ENCODE peak calls at places on chromosomes 5 and 9, in ten cellular contexts. One of them, this sample, is unnamed.

GRCh38 chr5:155307219-155307618 is 293.7 kb downstream of the KIF4B start:
- DNase-seq in esophagus muscularis mucosa: no peak
- DNase-seq in GM12878: no peak
- DNase-seq in H1: no peak
- DNase-seq in prostate gland: no peak
- DNase-seq in breast epithelium: no peak
- DNase-seq in endothelial cell of umbilical vein: no peak
- DNase-seq in GM23338: no peak
- DNase-seq in suprapubic skin: no peak
- DNase-seq in transverse colon: no peak
- DNase-seq in this sample: no peak

GRCh38 chr5:146126068-146126467 is 20.7 kb upstream of the PLAC8L1 start:
- DNase-seq in GM12878: no peak
- DNase-seq in breast epithelium: no peak
- DNase-seq in prostate gland: no peak
- DNase-seq in suprapubic skin: no peak
- DNase-seq in esophagus muscularis mucosa: no peak
- DNase-seq in GM23338: no peak
- DNase-seq in H1: no peak
- DNase-seq in endothelial cell of umbilical vein: no peak
- DNase-seq in transverse colon: no peak
- DNase-seq in this sample: no peak

GRCh38 chr9:116633444-116633843 is 53.7 kb upstream of the TRIM32 start:
- DNase-seq in breast epithelium: no peak
- DNase-seq in GM12878: no peak
- DNase-seq in GM23338: no peak
- DNase-seq in esophagus muscularis mucosa: no peak
- DNase-seq in suprapubic skin: no peak
- DNase-seq in endothelial cell of umbilical vein: no peak
- DNase-seq in H1: no peak
- DNase-seq in prostate gland: no peak
- DNase-seq in transverse colon: no peak
- DNase-seq in this sample: no peak

GRCh38 chr5:33457124-33457523 is 16.4 kb downstream of the TARS1 start:
- DNase-seq in H1: no peak
- DNase-seq in GM12878: no peak
- DNase-seq in suprapubic skin: no peak
- DNase-seq in prostate gland: no peak
- DNase-seq in transverse colon: no peak
- DNase-seq in endothelial cell of umbilical vein: no peak
- DNase-seq in esophagus muscularis mucosa: no peak
- DNase-seq in breast epithelium: no peak
- DNase-seq in GM23338: no peak
- DNase-seq in this sample: no peak

GRCh38 chr9:29212590-29213373 is 1639.5 kb upstream of the C9orf72 start:
- DNase-seq in suprapubic skin: no peak
- DNase-seq in esophagus muscularis mucosa: no peak
- DNase-seq in H1: no peak
- DNase-seq in GM12878: no peak
- DNase-seq in GM23338: peak; percentile 65
- DNase-seq in prostate gland: no peak
- DNase-seq in endothelial cell of umbilical vein: no peak
- DNase-seq in breast epithelium: no peak
- DNase-seq in transverse colon: no peak
- DNase-seq in this sample: no peak

GRCh38 chr5:140341591-140341990 is 4.8 kb downstream of the HBEGF start:
- DNase-seq in esophagus muscularis mucosa: no peak
- DNase-seq in suprapubic skin: no peak
- DNase-seq in breast epithelium: no peak
- DNase-seq in prostate gland: no peak
- DNase-seq in GM12878: no peak
- DNase-seq in transverse colon: no peak
- DNase-seq in H1: no peak
- DNase-seq in endothelial cell of umbilical vein: no peak
- DNase-seq in GM23338: no peak
- DNase-seq in this sample: peak; percentile 84

GRCh38 chr5:32076699-32077695 is 97.1 kb downstream of the GOLPH3 start:
- DNase-seq in GM23338: peak; percentile 75
- DNase-seq in H1: no peak
- DNase-seq in suprapubic skin: no peak
- DNase-seq in GM12878: peak; percentile 15
- DNase-seq in esophagus muscularis mucosa: no peak
- DNase-seq in breast epithelium: no peak
- DNase-seq in prostate gland: peak; percentile 44
- DNase-seq in transverse colon: peak; percentile 27
- DNase-seq in endothelial cell of umbilical vein: peak; percentile 74
- DNase-seq in this sample: no peak

GRCh38 chr9:19174127-19174921 is 47.0 kb upstream of the PLIN2 start:
- DNase-seq in prostate gland: peak; percentile 7
- DNase-seq in breast epithelium: no peak
- DNase-seq in suprapubic skin: peak; percentile 88
- DNase-seq in transverse colon: peak; percentile 56
- DNase-seq in GM12878: peak; percentile 64
- DNase-seq in esophagus muscularis mucosa: no peak
- DNase-seq in H1: no peak
- DNase-seq in GM23338: peak; percentile 84
- DNase-seq in endothelial cell of umbilical vein: peak; percentile 68
- DNase-seq in this sample: peak; percentile 89

GRCh38 chr9:111868475-111868874 is 28.1 kb upstream of the UGCG start:
- DNase-seq in suprapubic skin: no peak
- DNase-seq in prostate gland: no peak
- DNase-seq in endothelial cell of umbilical vein: no peak
- DNase-seq in GM12878: no peak
- DNase-seq in GM23338: peak; percentile 87
- DNase-seq in esophagus muscularis mucosa: no peak
- DNase-seq in H1: no peak
- DNase-seq in transverse colon: no peak
- DNase-seq in breast epithelium: no peak
- DNase-seq in this sample: no peak

GRCh38 chr9:86700601-86701000 is 246.7 kb downstream of the GAS1 start:
- DNase-seq in GM23338: no peak
- DNase-seq in breast epithelium: peak; percentile 56
- DNase-seq in prostate gland: peak; percentile 12
- DNase-seq in suprapubic skin: peak; percentile 70
- DNase-seq in GM12878: no peak
- DNase-seq in H1: no peak
- DNase-seq in transverse colon: peak; percentile 12
- DNase-seq in endothelial cell of umbilical vein: no peak
- DNase-seq in esophagus muscularis mucosa: no peak
- DNase-seq in this sample: no peak

GRCh38 chr5:138725153-138725884 is 27.9 kb upstream of the CTNNA1 start:
- DNase-seq in transverse colon: peak; percentile 14
- DNase-seq in breast epithelium: peak; percentile 88
- DNase-seq in GM12878: no peak
- DNase-seq in endothelial cell of umbilical vein: peak; percentile 42
- DNase-seq in esophagus muscularis mucosa: no peak
- DNase-seq in H1: peak; percentile 73
- DNase-seq in suprapubic skin: peak; percentile 76
- DNase-seq in GM23338: peak; percentile 93
- DNase-seq in prostate gland: peak; percentile 93
- DNase-seq in this sample: peak; percentile 89

GRCh38 chr5:89005990-89006389 is 123.0 kb upstream of the MEF2C start:
- DNase-seq in H1: no peak
- DNase-seq in suprapubic skin: no peak
- DNase-seq in prostate gland: no peak
- DNase-seq in endothelial cell of umbilical vein: no peak
- DNase-seq in transverse colon: no peak
- DNase-seq in breast epithelium: no peak
- DNase-seq in esophagus muscularis mucosa: no peak
- DNase-seq in GM12878: no peak
- DNase-seq in GM23338: no peak
- DNase-seq in this sample: no peak

GRCh38 chr5:63923914-63924313 is 38.3 kb downstream of the HTR1A start:
- DNase-seq in GM12878: no peak
- DNase-seq in suprapubic skin: no peak
- DNase-seq in breast epithelium: no peak
- DNase-seq in prostate gland: peak; percentile 69
- DNase-seq in transverse colon: peak; percentile 80
- DNase-seq in GM23338: no peak
- DNase-seq in endothelial cell of umbilical vein: no peak
- DNase-seq in esophagus muscularis mucosa: no peak
- DNase-seq in H1: no peak
- DNase-seq in this sample: no peak

GRCh38 chr5:82046268-82046621 is 74.4 kb downstream of the ATG10 start:
- DNase-seq in endothelial cell of umbilical vein: no peak
- DNase-seq in breast epithelium: no peak
- DNase-seq in suprapubic skin: no peak
- DNase-seq in prostate gland: no peak
- DNase-seq in H1: no peak
- DNase-seq in transverse colon: no peak
- DNase-seq in GM23338: no peak
- DNase-seq in GM12878: no peak
- DNase-seq in esophagus muscularis mucosa: no peak
- DNase-seq in this sample: no peak

GRCh38 chr5:18744990-18745590 is 1110.8 kb downstream of the TAF11L14 start:
- DNase-seq in H1: no peak
- DNase-seq in transverse colon: peak; percentile 42
- DNase-seq in endothelial cell of umbilical vein: no peak
- DNase-seq in GM23338: no peak
- DNase-seq in esophagus muscularis mucosa: peak; percentile 55
- DNase-seq in prostate gland: no peak
- DNase-seq in suprapubic skin: no peak
- DNase-seq in breast epithelium: no peak
- DNase-seq in GM12878: no peak
- DNase-seq in this sample: no peak

GRCh38 chr5:65925094-65925600 is 1.2 kb upstream of the ERBIN start:
- DNase-seq in endothelial cell of umbilical vein: peak; percentile 84
- DNase-seq in esophagus muscularis mucosa: peak; percentile 93
- DNase-seq in breast epithelium: peak; percentile 62
- DNase-seq in prostate gland: peak; percentile 58
- DNase-seq in GM12878: peak; percentile 56
- DNase-seq in suprapubic skin: peak; percentile 85
- DNase-seq in H1: no peak
- DNase-seq in transverse colon: peak; percentile 82
- DNase-seq in GM23338: peak; percentile 68
- DNase-seq in this sample: peak; percentile 87

GRCh38 chr5:168531987-168532386 is 2.9 kb downstream of the FBLL1 start:
- DNase-seq in H1: no peak
- DNase-seq in GM23338: no peak
- DNase-seq in GM12878: no peak
- DNase-seq in endothelial cell of umbilical vein: no peak
- DNase-seq in breast epithelium: no peak
- DNase-seq in esophagus muscularis mucosa: no peak
- DNase-seq in suprapubic skin: no peak
- DNase-seq in prostate gland: no peak
- DNase-seq in transverse colon: no peak
- DNase-seq in this sample: no peak
- H3K27me3 ChIP-seq in H1: peaks cover 12% of the 10 kb centered on the region
- H3K27me3 ChIP-seq in GM23338: peaks cover 26% of the 10 kb centered on the region
- H3K27me3 ChIP-seq in GM12878: no peaks in the 10 kb centered on the region
- H3K27me3 ChIP-seq in endothelial cell of umbilical vein: peaks cover 33% of the 10 kb centered on the region
- H3K27me3 ChIP-seq in breast epithelium: no peaks in the 10 kb centered on the region
- H3K27me3 ChIP-seq in esophagus muscularis mucosa: peaks cover 26% of the 10 kb centered on the region
- H3K27me3 ChIP-seq in suprapubic skin: peaks cover 32% of the 10 kb centered on the region
- H3K27me3 ChIP-seq in prostate gland: no peaks in the 10 kb centered on the region
- H3K27me3 ChIP-seq in transverse colon: peaks cover 55% of the 10 kb centered on the region
- H3K27me3 ChIP-seq in this sample: peaks cover 18% of the 10 kb centered on the region

GRCh38 chr5:61097465-61097864 is 64.8 kb downstream of the SMIM15 start:
- DNase-seq in GM12878: no peak
- DNase-seq in endothelial cell of umbilical vein: no peak
- DNase-seq in H1: no peak
- DNase-seq in esophagus muscularis mucosa: no peak
- DNase-seq in suprapubic skin: no peak
- DNase-seq in transverse colon: no peak
- DNase-seq in GM23338: no peak
- DNase-seq in breast epithelium: no peak
- DNase-seq in prostate gland: no peak
- DNase-seq in this sample: no peak
- H3K27ac ChIP-seq in GM12878: no peak overlapping the region
- H3K27ac ChIP-seq in endothelial cell of umbilical vein: no peak overlapping the region
- H3K27ac ChIP-seq in H1: no peak overlapping the region
- H3K27ac ChIP-seq in esophagus muscularis mucosa: no peak overlapping the region
- H3K27ac ChIP-seq in suprapubic skin: no peak overlapping the region
- H3K27ac ChIP-seq in transverse colon: no peak overlapping the region
- H3K27ac ChIP-seq in GM23338: no peak overlapping the region
- H3K27ac ChIP-seq in breast epithelium: no peak overlapping the region
- H3K27ac ChIP-seq in prostate gland: no peak overlapping the region
- H3K27ac ChIP-seq in this sample: no peak overlapping the region

GRCh38 chr5:174251305-174251704 is 205.8 kb downstream of the NSG2 start:
- DNase-seq in esophagus muscularis mucosa: no peak
- DNase-seq in GM23338: no peak
- DNase-seq in suprapubic skin: no peak
- DNase-seq in endothelial cell of umbilical vein: no peak
- DNase-seq in breast epithelium: no peak
- DNase-seq in transverse colon: no peak
- DNase-seq in GM12878: no peak
- DNase-seq in H1: no peak
- DNase-seq in prostate gland: no peak
- DNase-seq in this sample: no peak
- TF ChIP-seq POLR2AphosphoS5 in esophagus muscularis mucosa: no peak
- TF ChIP-seq POLR2AphosphoS5 in GM23338: no peak
- TF ChIP-seq POLR2AphosphoS5 in suprapubic skin: no peak
- TF ChIP-seq POLR2AphosphoS5 in endothelial cell of umbilical vein: no peak
- TF ChIP-seq POLR2AphosphoS5 in breast epithelium: no peak
- TF ChIP-seq POLR2AphosphoS5 in transverse colon: no peak
- TF ChIP-seq POLR2AphosphoS5 in GM12878: no peak
- TF ChIP-seq POLR2AphosphoS5 in H1: no peak
- TF ChIP-seq POLR2AphosphoS5 in prostate gland: no peak
- TF ChIP-seq POLR2AphosphoS5 in this sample: no peak

DNA sequence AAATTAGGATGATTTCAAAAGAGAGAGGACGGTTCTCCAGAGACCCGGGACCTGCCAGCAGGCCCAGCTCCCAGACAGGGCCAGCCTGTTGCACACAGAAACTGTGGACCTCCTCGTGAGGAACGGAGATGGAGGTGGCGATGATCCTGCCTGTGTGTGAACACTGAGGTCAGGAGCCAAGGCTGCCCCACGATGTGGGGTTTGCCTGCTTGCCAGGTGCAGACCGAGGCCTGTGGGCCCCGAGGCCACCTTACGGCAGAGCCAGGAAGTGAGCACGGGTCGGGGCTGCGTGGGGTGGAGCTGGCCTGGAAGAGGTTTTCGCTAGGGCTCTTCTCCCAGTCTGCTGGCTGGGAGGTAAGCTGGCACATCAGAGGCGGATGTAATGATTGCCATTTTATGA is 4.3 kb downstream of the FAM163B start:
- DNase-seq in transverse colon: no peak
- DNase-seq in esophagus muscularis mucosa: no peak
- DNase-seq in breast epithelium: no peak
- DNase-seq in H1: no peak
- DNase-seq in prostate gland: no peak
- DNase-seq in suprapubic skin: no peak
- DNase-seq in endothelial cell of umbilical vein: no peak
- DNase-seq in GM12878: no peak
- DNase-seq in GM23338: peak; percentile 44
- DNase-seq in this sample: no peak
- H3K27me3 ChIP-seq in transverse colon: peaks cover 71% of the 10 kb centered on the region
- H3K27me3 ChIP-seq in esophagus muscularis mucosa: peaks cover 16% of the 10 kb centered on the region
- H3K27me3 ChIP-seq in breast epithelium: peaks cover 2% of the 10 kb centered on the region
- H3K27me3 ChIP-seq in H1: peaks cover 15% of the 10 kb centered on the region
- H3K27me3 ChIP-seq in prostate gland: peaks cover 14% of the 10 kb centered on the region
- H3K27me3 ChIP-seq in suprapubic skin: peaks cover 87% of the 10 kb centered on the region
- H3K27me3 ChIP-seq in endothelial cell of umbilical vein: peaks cover 3% of the 10 kb centered on the region
- H3K27me3 ChIP-seq in GM12878: peaks cover 9% of the 10 kb centered on the region
- H3K27me3 ChIP-seq in GM23338: peaks cover 15% of the 10 kb centered on the region
- H3K27me3 ChIP-seq in this sample: peaks cover 74% of the 10 kb centered on the region

DNA sequence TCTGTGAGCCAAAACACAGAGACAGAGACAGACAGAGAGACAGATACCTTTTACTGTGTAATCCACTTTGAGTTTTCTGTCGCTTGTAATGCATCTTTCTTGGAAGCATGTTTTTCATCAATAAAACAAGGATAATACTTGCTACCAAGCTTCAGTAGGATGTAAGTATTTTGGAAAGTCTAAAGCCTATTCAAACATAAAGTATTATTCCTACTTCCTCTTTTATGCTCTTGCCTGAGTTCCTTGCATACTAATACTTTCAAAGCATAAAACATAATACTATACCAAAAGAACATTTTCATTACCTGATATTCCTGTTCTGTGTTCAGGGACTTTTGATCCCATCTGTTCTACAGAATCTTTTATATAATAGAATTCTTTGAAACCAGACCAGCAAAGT is 64.5 kb upstream of the SLC30A5 start:
- DNase-seq in GM23338: no peak
- DNase-seq in transverse colon: no peak
- DNase-seq in breast epithelium: no peak
- DNase-seq in suprapubic skin: no peak
- DNase-seq in endothelial cell of umbilical vein: no peak
- DNase-seq in H1: no peak
- DNase-seq in prostate gland: no peak
- DNase-seq in esophagus muscularis mucosa: no peak
- DNase-seq in GM12878: no peak
- DNase-seq in this sample: no peak
- H3K27ac ChIP-seq in GM23338: no peak overlapping the region
- H3K27ac ChIP-seq in transverse colon: no peak overlapping the region
- H3K27ac ChIP-seq in breast epithelium: no peak overlapping the region
- H3K27ac ChIP-seq in suprapubic skin: no peak overlapping the region
- H3K27ac ChIP-seq in endothelial cell of umbilical vein: no peak overlapping the region
- H3K27ac ChIP-seq in H1: no peak overlapping the region
- H3K27ac ChIP-seq in prostate gland: no peak overlapping the region
- H3K27ac ChIP-seq in esophagus muscularis mucosa: no peak overlapping the region
- H3K27ac ChIP-seq in GM12878: no peak overlapping the region
- H3K27ac ChIP-seq in this sample: no peak overlapping the region